ENCODE peak calls at places on chromosomes 13 and 19, in eight cellular contexts. E is progenitor cell of endocrine pancreas, G is left ventricle myocardium inferior, T is D721Med, X is OCI-LY7, I is AG09309, K is fibroblast of pulmonary artery, V is A673. L is an unnamed sample.

GRCh38 chr13:59340151-59340550 is 823.6 kb downstream of the DIAPH3 start:
- DNase-seq in E (no peak), G (no peak), T (no peak), X (no peak), I (no peak), K (no peak), V (no peak), L (no peak)

GRCh38 chr19:58182989-58183821 is at the start of gene ZNF274:
- DNase-seq in E (peak), G (peak), T (peak), X (peak), I (peak), K (peak), V (peak), L (peak)

GRCh38 chr13:30006246-30006645 is 155.8 kb upstream of the UBL3 start:
- DNase-seq in E (no peak), G (no peak), T (no peak), X (no peak), I (no peak), K (no peak), V (no peak), L (no peak)

GRCh38 chr19:6238256-6238642 is 41.5 kb downstream of the MLLT1 start:
- DNase-seq in E (no peak), G (no peak), T (no peak), X (no peak), I (no peak), K (peak), V (no peak), L (no peak)

GRCh38 chr19:28864577-28865042 is 348.3 kb downstream of the UQCRFS1 start:
- DNase-seq in E (no peak), G (peak), T (no peak), X (no peak), I (peak), K (peak), V (no peak), L (no peak)

GRCh38 chr13:27131202-27131623 is 40.4 kb downstream of the USP12 start:
- DNase-seq in E (no peak), G (no peak), T (no peak), X (no peak), I (no peak), K (no peak), V (no peak), L (peak)

GRCh38 chr13:60410299-60410698 is 13.3 kb downstream of the TDRD3 start:
- DNase-seq in E (no peak), G (no peak), T (no peak), X (no peak), I (no peak), K (no peak), V (no peak), L (no peak)

GRCh38 chr13:107205318-107206112 is 637.6 kb upstream of the ARGLU1 start:
- DNase-seq in E (peak), G (peak), T (no peak), X (peak), I (no peak), K (peak), V (peak), L (peak)

GRCh38 chr19:28443361-28443760 is 769.6 kb downstream of the UQCRFS1 start:
- DNase-seq in E (no peak), G (no peak), T (no peak), X (no peak), I (no peak), K (no peak), V (no peak), L (peak)

GRCh38 chr19:44748426-44749254 is at the start of gene BCL3:
- DNase-seq in E (no peak), G (peak), T (no peak), X (peak), I (no peak), K (peak), V (no peak), L (no peak)

GRCh38 chr13:98219685-98220084 is 42.6 kb upstream of the RNF113B start:
- DNase-seq in E (no peak), G (no peak), T (no peak), X (no peak), I (no peak), K (no peak), V (no peak), L (no peak)

GRCh38 chr19:18939922-18940775 is 868 bp downstream of the HOMER3 start:
- DNase-seq in E (peak), G (peak), T (no peak), X (no peak), I (no peak), K (peak), V (peak), L (peak)

GRCh38 chr19:54035215-54036178 is 28.2 kb downstream of the VSTM1 start:
- DNase-seq in E (no peak), G (no peak), T (no peak), X (no peak), I (peak), K (peak), V (peak), L (peak)

GRCh38 chr13:54775501-54776191 is 1747.0 kb downstream of the OLFM4 start:
- DNase-seq in E (no peak), G (no peak), T (no peak), X (no peak), I (no peak), K (no peak), V (no peak), L (no peak)

GRCh38 chr19:40592170-40592569 is 9.0 kb upstream of the LTBP4 start:
- DNase-seq in E (no peak), G (no peak), T (no peak), X (peak), I (no peak), K (peak), V (peak), L (peak)

GRCh38 chr19:40596608-40597328 is 4.4 kb upstream of the LTBP4 start:
- DNase-seq in E (no peak), G (peak), T (no peak), X (no peak), I (no peak), K (peak), V (no peak), L (peak)

GRCh38 chr19:40597329-40597838 is 3.8 kb upstream of the LTBP4 start:
- DNase-seq in E (no peak), G (no peak), T (no peak), X (no peak), I (no peak), K (no peak), V (no peak), L (no peak)

GRCh38 chr19:40594251-40594650 is 6.9 kb upstream of the LTBP4 start:
- DNase-seq in E (no peak), G (no peak), T (no peak), X (peak), I (no peak), K (no peak), V (no peak), L (no peak)

DNA sequence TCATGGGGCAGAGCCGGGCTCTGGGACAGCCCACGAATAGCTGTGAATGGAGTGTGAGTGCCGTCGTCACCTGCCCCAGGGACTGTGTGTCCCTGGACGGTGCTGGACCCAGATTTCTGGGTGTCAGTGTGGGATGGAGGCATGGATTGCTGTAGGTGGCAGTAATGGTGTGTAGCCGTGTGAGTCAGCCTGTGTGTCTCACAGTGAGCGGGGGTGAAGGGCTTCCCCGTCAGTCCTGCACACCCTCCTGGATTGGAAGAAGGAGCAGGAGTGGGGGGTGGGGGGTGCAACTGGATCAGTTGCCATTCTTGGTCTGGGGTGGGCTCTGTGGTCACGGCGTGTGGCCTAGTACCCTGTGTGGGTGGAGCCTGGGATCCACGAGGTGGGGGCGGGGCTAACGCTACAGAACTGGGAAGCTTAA is 6.5 kb upstream of the LTBP4 start:
- DNase-seq in E (no peak), G (no peak), T (no peak), X (no peak), I (no peak), K (no peak), V (no peak), L (no peak)
- TF ChIP-seq CTCF in E (no peak), G (no peak), T (no peak), X (no peak), I (peak), K (no peak), V (no peak), L (no peak)

GRCh38 chr19:47398707-47399106 is 20.6 kb downstream of the MEIS3 start:
- DNase-seq in E (no peak), G (no peak), T (no peak), X (no peak), I (no peak), K (no peak), V (no peak), L (no peak)
- TF ChIP-seq CTCF in E (no peak), G (no peak), T (no peak), X (no peak), I (no peak), K (no peak), V (no peak), L (no peak)

GRCh38 chr13:51220706-51221105 is 1.5 kb upstream of the FAM124A start:
- DNase-seq in E (no peak), G (no peak), T (no peak), X (no peak), I (no peak), K (no peak), V (no peak), L (no peak)

GRCh38 chr13:51222510-51223283 is 499 bp downstream of the FAM124A start:
- DNase-seq in E (no peak), G (no peak), T (no peak), X (no peak), I (no peak), K (no peak), V (peak), L (no peak)

GRCh38 chr13:51223284-51224270 is 1.4 kb downstream of the FAM124A start:
- DNase-seq in E (no peak), G (no peak), T (no peak), X (no peak), I (no peak), K (no peak), V (peak), L (no peak)

GRCh38 chr13:51221108-51221507 is 1.1 kb upstream of the FAM124A start:
- DNase-seq in E (no peak), G (no peak), T (no peak), X (no peak), I (no peak), K (no peak), V (no peak), L (no peak)

DNA sequence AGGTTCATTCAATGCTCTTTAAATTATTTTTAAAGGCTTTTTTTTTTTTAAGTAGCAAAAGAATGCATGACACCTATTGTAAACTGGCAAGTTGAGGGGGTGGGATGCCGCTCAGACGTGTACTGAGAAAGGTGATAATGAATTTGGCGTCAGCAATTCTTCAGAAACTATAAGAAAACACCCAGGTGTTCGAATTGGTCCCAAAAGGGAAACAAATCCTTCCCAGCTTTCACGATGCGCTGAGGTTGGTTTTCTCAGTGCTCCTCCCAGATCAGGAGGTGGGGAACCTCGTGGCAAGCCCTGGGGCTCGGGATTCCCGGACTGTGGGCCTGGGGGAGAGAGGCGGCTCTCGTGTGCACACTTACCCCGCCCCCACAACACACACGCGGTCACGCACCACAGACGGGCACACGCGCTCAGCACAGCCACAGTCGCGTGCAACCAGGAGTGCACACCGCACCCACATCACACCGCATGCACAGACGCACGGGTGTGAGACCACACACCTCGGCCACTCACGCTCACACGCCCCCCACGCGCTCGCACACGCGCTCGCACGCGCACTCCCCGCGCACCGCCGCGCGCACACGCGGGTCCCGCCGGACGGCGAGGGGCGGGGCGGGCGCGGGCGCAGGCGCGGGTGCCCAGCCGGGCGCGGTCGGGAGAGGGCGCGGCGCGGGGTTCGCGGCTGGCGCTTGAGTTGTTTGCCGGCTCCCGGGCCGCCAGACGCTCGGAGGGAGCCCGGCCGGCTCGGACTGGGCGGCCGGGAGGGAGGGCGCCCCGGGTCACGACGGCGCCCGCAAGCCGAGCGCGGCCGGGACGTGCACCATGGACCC is at the start of gene FAM124A:
- DNase-seq in E (peak), G (peak), T (peak), X (peak), I (no peak), K (no peak), V (peak), L (no peak)
- TF ChIP-seq CTCF in E (peak), G (peak), T (peak), X (no peak), I (no peak), K (no peak), V (no peak), L (peak)

DNA sequence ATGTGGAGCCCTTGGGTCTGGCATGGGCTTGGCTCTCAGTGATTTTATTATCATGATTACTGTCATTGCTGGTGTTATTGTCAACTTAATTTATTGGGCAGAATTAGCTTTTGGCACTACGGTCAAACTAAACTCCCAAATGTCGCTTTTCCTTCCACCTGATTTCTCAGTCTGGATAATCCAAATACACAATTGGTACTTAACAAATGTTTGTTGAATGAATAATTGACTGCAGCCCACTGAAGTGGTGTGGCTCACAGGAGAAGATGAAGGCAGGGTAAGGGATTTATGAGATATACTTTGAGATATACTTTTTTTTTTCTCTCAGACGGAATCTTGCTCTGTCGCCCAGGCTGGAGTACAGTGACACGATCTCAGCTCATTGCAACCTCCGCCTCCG is 1.5 kb downstream of the COLGALT1 start:
- DNase-seq in E (no peak), G (no peak), T (no peak), X (no peak), I (no peak), K (no peak), V (no peak), L (no peak)
- TF ChIP-seq CTCF in E (no peak), G (no peak), T (no peak), X (no peak), I (no peak), K (no peak), V (no peak), L (no peak)

GRCh38 chr19:40136818-40137217 is 46.1 kb upstream of the ZNF780A start:
- DNase-seq in E (no peak), G (no peak), T (no peak), X (no peak), I (no peak), K (no peak), V (no peak), L (no peak)
- TF ChIP-seq CTCF in E (no peak), G (no peak), T (no peak), X (no peak), I (no peak), K (peak), V (no peak), L (no peak)

GRCh38 chr19:2477732-2478191 is 1.8 kb downstream of the GADD45B start:
- DNase-seq in E (no peak), G (no peak), T (no peak), X (peak), I (no peak), K (peak), V (peak), L (peak)

GRCh38 chr19:2479556-2480194 is 3.7 kb downstream of the GADD45B start:
- DNase-seq in E (no peak), G (no peak), T (no peak), X (peak), I (no peak), K (peak), V (no peak), L (no peak)

GRCh38 chr19:2477141-2477710 is 1.3 kb downstream of the GADD45B start:
- DNase-seq in E (no peak), G (peak), T (no peak), X (peak), I (no peak), K (no peak), V (no peak), L (peak)

GRCh38 chr19:2478756-2479555 is 3.0 kb downstream of the GADD45B start:
- DNase-seq in E (no peak), G (peak), T (no peak), X (peak), I (no peak), K (peak), V (peak), L (peak)

DNA sequence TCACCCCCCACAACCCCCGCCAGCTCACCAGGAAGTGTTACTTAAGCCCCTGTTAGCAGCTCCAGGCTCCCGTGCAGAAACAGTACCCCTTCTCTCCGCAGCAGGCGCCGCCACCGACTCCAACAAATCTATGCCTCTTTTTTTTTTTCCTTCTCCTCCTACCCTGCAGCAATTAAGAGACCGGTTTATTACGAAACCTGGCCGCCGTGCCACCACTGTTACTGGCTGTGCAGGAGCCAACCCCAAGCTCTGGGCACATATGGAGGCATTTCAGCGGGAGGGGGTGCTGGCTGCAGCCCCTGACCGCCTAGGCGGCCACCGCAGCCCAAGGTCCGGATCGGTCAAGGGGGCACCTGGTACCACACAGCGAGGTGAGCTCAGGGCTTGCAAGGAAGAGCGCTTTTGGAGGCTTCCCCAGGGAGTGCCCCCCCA is 2.4 kb downstream of the GADD45B start:
- DNase-seq in E (no peak), G (peak), T (no peak), X (peak), I (no peak), K (peak), V (peak), L (peak)
- TF ChIP-seq CTCF in E (peak), G (peak), T (no peak), X (peak), I (peak), K (peak), V (peak), L (peak)

GRCh38 chr13:45584816-45585215 is 30.7 kb downstream of the ERICH6B start:
- DNase-seq in E (no peak), G (no peak), T (no peak), X (no peak), I (no peak), K (no peak), V (peak), L (no peak)
- TF ChIP-seq CTCF in E (peak), G (no peak), T (peak), X (peak), I (no peak), K (peak), V (peak), L (peak)

L was measured in astrocyte of the spinal cord.